ENCODE peak calls at places on chromosomes 13 and 19, in four cellular contexts. One of them, this sample, is unnamed.

GRCh38 chr13:43307921-43308433 is 284.6 kb downstream of the DNAJC15 start:
- DNase-seq in A549: no peak
- DNase-seq in skeletal muscle cell: peak
- DNase-seq in CD4-positive, alpha-beta T cell: no peak
- DNase-seq in this sample: peak

GRCh38 chr19:18612772-18613588 is at the start of gene TMEM59L:
- DNase-seq in A549: no peak
- DNase-seq in skeletal muscle cell: no peak
- DNase-seq in CD4-positive, alpha-beta T cell: peak
- DNase-seq in this sample: no peak

GRCh38 chr13:71785361-71785760 is 81.6 kb downstream of the DACH1 start:
- DNase-seq in A549: no peak
- DNase-seq in skeletal muscle cell: no peak
- DNase-seq in CD4-positive, alpha-beta T cell: no peak
- DNase-seq in this sample: no peak

GRCh38 chr19:50300814-50301606 is 28.2 kb downstream of the KCNC3 start:
- DNase-seq in A549: peak
- DNase-seq in skeletal muscle cell: peak
- DNase-seq in CD4-positive, alpha-beta T cell: no peak
- DNase-seq in this sample: no peak

GRCh38 chr19:6668696-6669095 is 1.3 kb downstream of the TNFSF14 start:
- DNase-seq in A549: no peak
- DNase-seq in skeletal muscle cell: no peak
- DNase-seq in CD4-positive, alpha-beta T cell: no peak
- DNase-seq in this sample: no peak

GRCh38 chr13:36919833-36920611 is at the start of gene SMAD9:
- DNase-seq in A549: peak
- DNase-seq in skeletal muscle cell: peak
- DNase-seq in CD4-positive, alpha-beta T cell: no peak
- DNase-seq in this sample: peak

GRCh38 chr13:97012251-97013048 is 18.2 kb upstream of the OXGR1 start:
- DNase-seq in A549: no peak
- DNase-seq in skeletal muscle cell: no peak
- DNase-seq in CD4-positive, alpha-beta T cell: no peak
- DNase-seq in this sample: no peak

GRCh38 chr19:40831502-40832430 is 18.5 kb downstream of the CYP2A6 start:
- DNase-seq in A549: peak
- DNase-seq in skeletal muscle cell: peak
- DNase-seq in CD4-positive, alpha-beta T cell: no peak
- DNase-seq in this sample: no peak

GRCh38 chr13:112056739-112057433 is 10.1 kb upstream of the SOX1 start:
- DNase-seq in A549: no peak
- DNase-seq in skeletal muscle cell: no peak
- DNase-seq in CD4-positive, alpha-beta T cell: no peak
- DNase-seq in this sample: no peak

GRCh38 chr13:23497186-23497585 is 63.7 kb upstream of the SACS start:
- DNase-seq in A549: no peak
- DNase-seq in skeletal muscle cell: no peak
- DNase-seq in CD4-positive, alpha-beta T cell: no peak
- DNase-seq in this sample: no peak

GRCh38 chr19:17420267-17420924 is 549 bp downstream of the MVB12A start:
- DNase-seq in A549: no peak
- DNase-seq in skeletal muscle cell: no peak
- DNase-seq in CD4-positive, alpha-beta T cell: peak
- DNase-seq in this sample: no peak

GRCh38 chr19:6718111-6718740 is 2.2 kb downstream of the C3 start:
- DNase-seq in A549: no peak
- DNase-seq in skeletal muscle cell: no peak
- DNase-seq in CD4-positive, alpha-beta T cell: no peak
- DNase-seq in this sample: no peak

GRCh38 chr19:16018801-16019551 is 57.3 kb upstream of the TPM4 start:
- DNase-seq in A549: no peak
- DNase-seq in skeletal muscle cell: no peak
- DNase-seq in CD4-positive, alpha-beta T cell: no peak
- DNase-seq in this sample: no peak

GRCh38 chr13:60396783-60397692 is at the start of gene TDRD3:
- DNase-seq in A549: peak
- DNase-seq in skeletal muscle cell: peak
- DNase-seq in CD4-positive, alpha-beta T cell: peak
- DNase-seq in this sample: peak

GRCh38 chr19:36225219-36225892 is 10.4 kb downstream of the ZNF146 start:
- DNase-seq in A549: no peak
- DNase-seq in skeletal muscle cell: no peak
- DNase-seq in CD4-positive, alpha-beta T cell: no peak
- DNase-seq in this sample: no peak

GRCh38 chr19:15680923-15681322 is 8.0 kb downstream of the CYP4F12 start:
- DNase-seq in A549: no peak
- DNase-seq in skeletal muscle cell: no peak
- DNase-seq in CD4-positive, alpha-beta T cell: no peak
- DNase-seq in this sample: no peak

GRCh38 chr13:65368832-65369231 is 1861.3 kb downstream of the PCDH9 start:
- DNase-seq in A549: no peak
- DNase-seq in skeletal muscle cell: no peak
- DNase-seq in CD4-positive, alpha-beta T cell: no peak
- DNase-seq in this sample: no peak

GRCh38 chr19:43532571-43532961 is 422 bp upstream of the ZNF575 start:
- DNase-seq in A549: peak
- DNase-seq in skeletal muscle cell: no peak
- DNase-seq in CD4-positive, alpha-beta T cell: no peak
- DNase-seq in this sample: peak

GRCh38 chr13:106302011-106302410 is 233.5 kb downstream of the EFNB2 start:
- DNase-seq in A549: no peak
- DNase-seq in skeletal muscle cell: no peak
- DNase-seq in CD4-positive, alpha-beta T cell: no peak
- DNase-seq in this sample: no peak

GRCh38 chr13:35279500-35279899 is 197.0 kb downstream of the MAB21L1 start:
- DNase-seq in A549: no peak
- DNase-seq in skeletal muscle cell: no peak
- DNase-seq in CD4-positive, alpha-beta T cell: no peak
- DNase-seq in this sample: no peak

GRCh38 chr19:17027428-17027816 is 812 bp upstream of the CPAMD8 start:
- DNase-seq in A549: no peak
- DNase-seq in skeletal muscle cell: no peak
- DNase-seq in CD4-positive, alpha-beta T cell: no peak
- DNase-seq in this sample: no peak

GRCh38 chr13:30739646-30740642 is 4.6 kb downstream of the ALOX5AP start:
- DNase-seq in A549: peak
- DNase-seq in skeletal muscle cell: peak
- DNase-seq in CD4-positive, alpha-beta T cell: peak
- DNase-seq in this sample: no peak

GRCh38 chr13:24127116-24127631 is 33.3 kb upstream of the SPATA13 start:
- DNase-seq in A549: no peak
- DNase-seq in skeletal muscle cell: no peak
- DNase-seq in CD4-positive, alpha-beta T cell: no peak
- DNase-seq in this sample: no peak

GRCh38 chr13:32168136-32168535 is 136.6 kb downstream of the FRY start:
- DNase-seq in A549: no peak
- DNase-seq in skeletal muscle cell: no peak
- DNase-seq in CD4-positive, alpha-beta T cell: no peak
- DNase-seq in this sample: no peak

GRCh38 chr13:109790951-109791605 is 4.7 kb upstream of the IRS2 start:
- DNase-seq in A549: no peak
- DNase-seq in skeletal muscle cell: no peak
- DNase-seq in CD4-positive, alpha-beta T cell: no peak
- DNase-seq in this sample: no peak

GRCh38 chr13:87671031-87671823 is at the start of gene SLITRK5:
- DNase-seq in A549: peak
- DNase-seq in skeletal muscle cell: peak
- DNase-seq in CD4-positive, alpha-beta T cell: peak
- DNase-seq in this sample: peak

GRCh38 chr13:53045110-53045509 is 16.5 kb downstream of the OLFM4 start:
- DNase-seq in A549: no peak
- DNase-seq in skeletal muscle cell: no peak
- DNase-seq in CD4-positive, alpha-beta T cell: no peak
- DNase-seq in this sample: no peak

GRCh38 chr13:45683701-45684100 is 18.4 kb upstream of the CBY2 start:
- DNase-seq in A549: no peak
- DNase-seq in skeletal muscle cell: no peak
- DNase-seq in CD4-positive, alpha-beta T cell: no peak
- DNase-seq in this sample: no peak

GRCh38 chr13:87779451-87779850 is 108.3 kb downstream of the SLITRK5 start:
- DNase-seq in A549: no peak
- DNase-seq in skeletal muscle cell: peak
- DNase-seq in CD4-positive, alpha-beta T cell: no peak
- DNase-seq in this sample: no peak

GRCh38 chr13:99429670-99430069 is 71.6 kb upstream of the TM9SF2 start:
- DNase-seq in A549: no peak
- DNase-seq in skeletal muscle cell: no peak
- DNase-seq in CD4-positive, alpha-beta T cell: no peak
- DNase-seq in this sample: no peak

GRCh38 chr19:46410205-46411087 is 2.9 kb downstream of the CCDC8 start:
- DNase-seq in A549: no peak
- DNase-seq in skeletal muscle cell: no peak
- DNase-seq in CD4-positive, alpha-beta T cell: no peak
- DNase-seq in this sample: no peak

GRCh38 chr13:110161112-110161897 is 145.7 kb downstream of the COL4A1 start:
- DNase-seq in A549: no peak
- DNase-seq in skeletal muscle cell: no peak
- DNase-seq in CD4-positive, alpha-beta T cell: no peak
- DNase-seq in this sample: no peak

GRCh38 chr19:46766569-46767317 is 20.5 kb upstream of the STRN4 start:
- DNase-seq in A549: no peak
- DNase-seq in skeletal muscle cell: no peak
- DNase-seq in CD4-positive, alpha-beta T cell: no peak
- DNase-seq in this sample: no peak

This sample was measured in right atrium auricular region.